ENCODE peak calls at places on chromosomes 3 and 15, in ten cellular contexts. O is NCI-H1436; A is NCI-H774; T is HTR-8/SVneo; H is stimulated activated CD8-positive, alpha-beta memory T cell treated with anti-CD3 and anti-CD28 coated beads, Interleukin-7, amount 100 ng/mL, for 1 hour; P is cardiac fibroblast; F is heart left ventricle; E is SW480; Y is pancreas; S is dorsolateral prefrontal cortex. X is an unnamed sample.

GRCh38 chr15:51180534-51180933 is 85.8 kb upstream of the TNFAIP8L3 start:
- DNase-seq in O (no peak), A (no peak), T (no peak), H (no peak), P (no peak), F (no peak), E (no peak), Y (no peak), S (no peak), X (no peak)

GRCh38 chr3:51275096-51275805 is 109.8 kb upstream of the MANF start:
- DNase-seq in O (no peak), A (no peak), T (no peak), H (no peak), P (no peak), F (no peak), E (no peak), Y (no peak), S (no peak), X (no peak)

GRCh38 chr3:62601238-62601856 is 228.0 kb upstream of the FEZF2 start:
- DNase-seq in O (no peak), A (no peak), T (no peak), H (no peak), P (peak), F (no peak), E (peak), Y (no peak), S (no peak), X (no peak)

GRCh38 chr3:125045965-125046364 is 9.8 kb downstream of the HEG1 start:
- DNase-seq in O (no peak), A (no peak), T (peak), H (no peak), P (peak), F (no peak), E (peak), Y (no peak), S (no peak), X (no peak)

GRCh38 chr3:132038198-132038825 is 3.5 kb upstream of the CPNE4 start:
- DNase-seq in O (peak), A (no peak), T (no peak), H (no peak), P (peak), F (no peak), E (peak), Y (no peak), S (no peak), X (no peak)

GRCh38 chr3:52364322-52364721 is 48.2 kb downstream of the DNAH1 start:
- DNase-seq in O (no peak), A (no peak), T (no peak), H (no peak), P (no peak), F (no peak), E (no peak), Y (no peak), S (no peak), X (no peak)

GRCh38 chr3:107441617-107442016 is 64.4 kb downstream of the CCDC54 start:
- DNase-seq in O (no peak), A (no peak), T (no peak), H (no peak), P (no peak), F (no peak), E (no peak), Y (no peak), S (no peak), X (no peak)

GRCh38 chr15:69133862-69134519 is 26.4 kb upstream of the GLCE start:
- DNase-seq in O (no peak), A (no peak), T (no peak), H (no peak), P (no peak), F (no peak), E (no peak), Y (no peak), S (no peak), X (no peak)

GRCh38 chr3:10753964-10754363 is 62.1 kb upstream of the SLC6A11 start:
- DNase-seq in O (no peak), A (no peak), T (peak), H (no peak), P (peak), F (peak), E (peak), Y (no peak), S (no peak), X (no peak)

GRCh38 chr3:41302295-41302694 is 103.0 kb downstream of the CTNNB1 start:
- DNase-seq in O (no peak), A (no peak), T (no peak), H (no peak), P (no peak), F (no peak), E (no peak), Y (no peak), S (no peak), X (no peak)

GRCh38 chr3:187130346-187131066 is 8.8 kb downstream of the RPL39L start:
- DNase-seq in O (no peak), A (no peak), T (peak), H (no peak), P (peak), F (no peak), E (peak), Y (no peak), S (no peak), X (no peak)

GRCh38 chr3:36434682-36435426 is 54.5 kb downstream of the STAC start:
- DNase-seq in O (no peak), A (no peak), T (no peak), H (no peak), P (peak), F (no peak), E (no peak), Y (no peak), S (no peak), X (no peak)

GRCh38 chr15:47185222-47185800 is 532.0 kb upstream of the SEMA6D start:
- DNase-seq in O (no peak), A (peak), T (no peak), H (no peak), P (no peak), F (no peak), E (no peak), Y (no peak), S (no peak), X (no peak)

GRCh38 chr3:40585381-40586016 is 60.7 kb downstream of the ZNF621 start:
- DNase-seq in O (no peak), A (no peak), T (no peak), H (no peak), P (no peak), F (no peak), E (no peak), Y (no peak), S (no peak), X (no peak)

GRCh38 chr15:96372554-96372953 is 42.1 kb downstream of the NR2F2 start:
- DNase-seq in O (no peak), A (no peak), T (no peak), H (no peak), P (no peak), F (no peak), E (no peak), Y (no peak), S (no peak), X (no peak)

GRCh38 chr15:75104804-75105557 is 81.6 kb downstream of the PPCDC start:
- DNase-seq in O (peak), A (no peak), T (peak), H (no peak), P (peak), F (peak), E (peak), Y (peak), S (no peak), X (peak)

GRCh38 chr3:20572473-20572872 is 386.5 kb upstream of the SGO1 start:
- DNase-seq in O (no peak), A (no peak), T (no peak), H (no peak), P (no peak), F (no peak), E (no peak), Y (no peak), S (no peak), X (no peak)

GRCh38 chr3:30692498-30693130 is 86.2 kb downstream of the TGFBR2 start:
- DNase-seq in O (no peak), A (no peak), T (no peak), H (no peak), P (no peak), F (no peak), E (no peak), Y (no peak), S (no peak), X (no peak)

GRCh38 chr3:141253811-141254210 is 22.2 kb downstream of the PXYLP1 start:
- DNase-seq in O (no peak), A (no peak), T (no peak), H (no peak), P (no peak), F (no peak), E (no peak), Y (no peak), S (no peak), X (no peak)

GRCh38 chr3:183745300-183746098 is 47.9 kb downstream of the YEATS2 start:
- DNase-seq in O (no peak), A (no peak), T (peak), H (no peak), P (peak), F (no peak), E (no peak), Y (no peak), S (no peak), X (no peak)

GRCh38 chr15:25178835-25179672 is 224.3 kb downstream of the SNRPN start:
- DNase-seq in O (no peak), A (no peak), T (no peak), H (no peak), P (no peak), F (peak), E (no peak), Y (peak), S (peak), X (no peak)

GRCh38 chr15:63818191-63818590 is 15.6 kb downstream of the HERC1 start:
- DNase-seq in O (no peak), A (no peak), T (no peak), H (no peak), P (peak), F (no peak), E (no peak), Y (no peak), S (peak), X (no peak)

GRCh38 chr15:40706121-40706520 is 11.1 kb downstream of the RAD51 start:
- DNase-seq in O (no peak), A (no peak), T (no peak), H (no peak), P (no peak), F (no peak), E (no peak), Y (no peak), S (no peak), X (no peak)

GRCh38 chr3:183371672-183371968 is 56.8 kb downstream of the MCF2L2 start:
- DNase-seq in O (no peak), A (no peak), T (no peak), H (no peak), P (no peak), F (no peak), E (no peak), Y (no peak), S (no peak), X (no peak)

GRCh38 chr15:98800437-98801233 is 152.3 kb downstream of the IGF1R start:
- DNase-seq in O (no peak), A (peak), T (peak), H (no peak), P (peak), F (peak), E (peak), Y (peak), S (peak), X (peak)

GRCh38 chr15:93072440-93073394 is 16.3 kb downstream of the RGMA start:
- DNase-seq in O (peak), A (no peak), T (peak), H (no peak), P (peak), F (peak), E (peak), Y (peak), S (no peak), X (peak)

GRCh38 chr15:38650384-38650783 is 85.8 kb upstream of the RASGRP1 start:
- DNase-seq in O (no peak), A (no peak), T (no peak), H (no peak), P (no peak), F (no peak), E (no peak), Y (no peak), S (no peak), X (no peak)

GRCh38 chr3:128726691-128727031 is 678 bp downstream of the RAB7A start:
- DNase-seq in O (no peak), A (no peak), T (no peak), H (peak), P (peak), F (peak), E (peak), Y (peak), S (peak), X (peak)

GRCh38 chr15:50232791-50233190 is 32.7 kb downstream of the HDC start:
- DNase-seq in O (no peak), A (no peak), T (no peak), H (no peak), P (no peak), F (no peak), E (no peak), Y (no peak), S (no peak), X (no peak)

GRCh38 chr3:110995461-110996226 is 76.0 kb upstream of the NECTIN3 start:
- DNase-seq in O (no peak), A (no peak), T (peak), H (no peak), P (peak), F (no peak), E (no peak), Y (no peak), S (no peak), X (no peak)